ENCODE peak calls at places on chromosomes 13 and 19, in six cellular contexts. One of them, this sample, is unnamed.

GRCh38 chr13:111387026-111387871 is 66.8 kb downstream of the TEX29 start:
- DNase-seq in CD8-positive, alpha-beta T cell: no peak
- DNase-seq in left ventricle myocardium inferior: no peak
- DNase-seq in WTC11: no peak
- DNase-seq in mucosa of descending colon: no peak
- DNase-seq in glutamatergic neuron: peak; percentile 3
- DNase-seq in this sample: no peak

GRCh38 chr13:36158606-36159005 is 27.4 kb upstream of the DCLK1 start:
- DNase-seq in CD8-positive, alpha-beta T cell: no peak
- DNase-seq in left ventricle myocardium inferior: no peak
- DNase-seq in WTC11: no peak
- DNase-seq in mucosa of descending colon: no peak
- DNase-seq in glutamatergic neuron: no peak
- DNase-seq in this sample: no peak

GRCh38 chr13:82480415-82480814 is 1401.9 kb downstream of the SLITRK1 start:
- DNase-seq in CD8-positive, alpha-beta T cell: no peak
- DNase-seq in left ventricle myocardium inferior: no peak
- DNase-seq in WTC11: no peak
- DNase-seq in mucosa of descending colon: no peak
- DNase-seq in glutamatergic neuron: no peak
- DNase-seq in this sample: no peak

GRCh38 chr19:29999490-29999889 is 57.5 kb downstream of the URI1 start:
- DNase-seq in CD8-positive, alpha-beta T cell: no peak
- DNase-seq in left ventricle myocardium inferior: no peak
- DNase-seq in WTC11: no peak
- DNase-seq in mucosa of descending colon: no peak
- DNase-seq in glutamatergic neuron: no peak
- DNase-seq in this sample: no peak

GRCh38 chr19:46860846-46861690 is at the start of gene ARHGAP35:
- DNase-seq in CD8-positive, alpha-beta T cell: peak; percentile 58
- DNase-seq in left ventricle myocardium inferior: no peak
- DNase-seq in WTC11: peak; percentile 69
- DNase-seq in mucosa of descending colon: peak; percentile 68
- DNase-seq in glutamatergic neuron: peak; percentile 82
- DNase-seq in this sample: peak; percentile 45

GRCh38 chr19:8609210-8610040 is 1.1 kb downstream of the ADAMTS10 start:
- DNase-seq in CD8-positive, alpha-beta T cell: no peak
- DNase-seq in left ventricle myocardium inferior: peak; percentile 71
- DNase-seq in WTC11: peak; percentile 72
- DNase-seq in mucosa of descending colon: peak; percentile 54
- DNase-seq in glutamatergic neuron: peak; percentile 81
- DNase-seq in this sample: peak; percentile 63

GRCh38 chr19:18856385-18857126 is 24.8 kb downstream of the UPF1 start:
- DNase-seq in CD8-positive, alpha-beta T cell: no peak
- DNase-seq in left ventricle myocardium inferior: no peak
- DNase-seq in WTC11: peak; percentile 44
- DNase-seq in mucosa of descending colon: no peak
- DNase-seq in glutamatergic neuron: peak; percentile 63
- DNase-seq in this sample: no peak

GRCh38 chr19:47671499-47671898 is 41.7 kb upstream of the EHD2 start:
- DNase-seq in CD8-positive, alpha-beta T cell: no peak
- DNase-seq in left ventricle myocardium inferior: no peak
- DNase-seq in WTC11: no peak
- DNase-seq in mucosa of descending colon: no peak
- DNase-seq in glutamatergic neuron: no peak
- DNase-seq in this sample: no peak

GRCh38 chr13:19957320-19958118 is 1.0 kb upstream of the ZMYM2 start:
- DNase-seq in CD8-positive, alpha-beta T cell: peak; percentile 69
- DNase-seq in left ventricle myocardium inferior: peak; percentile 66
- DNase-seq in WTC11: peak; percentile 73
- DNase-seq in mucosa of descending colon: peak; percentile 77
- DNase-seq in glutamatergic neuron: peak; percentile 83
- DNase-seq in this sample: peak; percentile 81

GRCh38 chr13:94249512-94249911 is 230.0 kb downstream of the DCT start:
- DNase-seq in CD8-positive, alpha-beta T cell: no peak
- DNase-seq in left ventricle myocardium inferior: no peak
- DNase-seq in WTC11: no peak
- DNase-seq in mucosa of descending colon: no peak
- DNase-seq in glutamatergic neuron: no peak
- DNase-seq in this sample: no peak

GRCh38 chr19:45368737-45369340 is 1.5 kb downstream of the ERCC2 start:
- DNase-seq in CD8-positive, alpha-beta T cell: no peak
- DNase-seq in left ventricle myocardium inferior: no peak
- DNase-seq in WTC11: peak; percentile 53
- DNase-seq in mucosa of descending colon: no peak
- DNase-seq in glutamatergic neuron: no peak
- DNase-seq in this sample: no peak

GRCh38 chr19:57075801-57076492 is 43.8 kb upstream of the USP29 start:
- DNase-seq in CD8-positive, alpha-beta T cell: no peak
- DNase-seq in left ventricle myocardium inferior: no peak
- DNase-seq in WTC11: no peak
- DNase-seq in mucosa of descending colon: no peak
- DNase-seq in glutamatergic neuron: no peak
- DNase-seq in this sample: no peak

GRCh38 chr19:1875646-1876493 is 9.4 kb downstream of the ABHD17A start:
- DNase-seq in CD8-positive, alpha-beta T cell: peak; percentile 70
- DNase-seq in left ventricle myocardium inferior: peak; percentile 93
- DNase-seq in WTC11: peak; percentile 88
- DNase-seq in mucosa of descending colon: peak; percentile 94
- DNase-seq in glutamatergic neuron: peak; percentile 94
- DNase-seq in this sample: peak; percentile 94

GRCh38 chr19:33273881-33274662 is 28.3 kb downstream of the CEBPA start:
- DNase-seq in CD8-positive, alpha-beta T cell: no peak
- DNase-seq in left ventricle myocardium inferior: no peak
- DNase-seq in WTC11: no peak
- DNase-seq in mucosa of descending colon: peak; percentile 81
- DNase-seq in glutamatergic neuron: peak; percentile 42
- DNase-seq in this sample: no peak

GRCh38 chr19:58009666-58010301 is 7.2 kb upstream of the ZNF606 start:
- DNase-seq in CD8-positive, alpha-beta T cell: no peak
- DNase-seq in left ventricle myocardium inferior: peak; percentile 85
- DNase-seq in WTC11: peak; percentile 95
- DNase-seq in mucosa of descending colon: peak; percentile 92
- DNase-seq in glutamatergic neuron: peak; percentile 88
- DNase-seq in this sample: peak; percentile 90

GRCh38 chr13:97878421-97879375 is 74.8 kb upstream of the IPO5 start:
- DNase-seq in CD8-positive, alpha-beta T cell: no peak
- DNase-seq in left ventricle myocardium inferior: no peak
- DNase-seq in WTC11: no peak
- DNase-seq in mucosa of descending colon: no peak
- DNase-seq in glutamatergic neuron: no peak
- DNase-seq in this sample: no peak

GRCh38 chr13:105395041-105395440 is 1140.4 kb downstream of the EFNB2 start:
- DNase-seq in CD8-positive, alpha-beta T cell: no peak
- DNase-seq in left ventricle myocardium inferior: no peak
- DNase-seq in WTC11: no peak
- DNase-seq in mucosa of descending colon: no peak
- DNase-seq in glutamatergic neuron: no peak
- DNase-seq in this sample: no peak

GRCh38 chr13:101178394-101178793 is 237.9 kb downstream of the NALCN start:
- DNase-seq in CD8-positive, alpha-beta T cell: no peak
- DNase-seq in left ventricle myocardium inferior: no peak
- DNase-seq in WTC11: no peak
- DNase-seq in mucosa of descending colon: no peak
- DNase-seq in glutamatergic neuron: no peak
- DNase-seq in this sample: no peak

GRCh38 chr19:55372316-55373081 is 2.2 kb upstream of the IL11 start:
- DNase-seq in CD8-positive, alpha-beta T cell: no peak
- DNase-seq in left ventricle myocardium inferior: no peak
- DNase-seq in WTC11: no peak
- DNase-seq in mucosa of descending colon: no peak
- DNase-seq in glutamatergic neuron: peak; percentile 54
- DNase-seq in this sample: no peak

GRCh38 chr19:14337510-14337909 is 43.7 kb upstream of the ADGRE5 start:
- DNase-seq in CD8-positive, alpha-beta T cell: no peak
- DNase-seq in left ventricle myocardium inferior: no peak
- DNase-seq in WTC11: peak; percentile 82
- DNase-seq in mucosa of descending colon: peak; percentile 85
- DNase-seq in glutamatergic neuron: no peak
- DNase-seq in this sample: no peak

GRCh38 chr19:4009990-4010807 is 2.7 kb downstream of the PIAS4 start:
- DNase-seq in CD8-positive, alpha-beta T cell: no peak
- DNase-seq in left ventricle myocardium inferior: no peak
- DNase-seq in WTC11: no peak
- DNase-seq in mucosa of descending colon: no peak
- DNase-seq in glutamatergic neuron: peak; percentile 56
- DNase-seq in this sample: no peak

GRCh38 chr19:9849786-9850185 is 14.7 kb downstream of the PIN1 start:
- DNase-seq in CD8-positive, alpha-beta T cell: no peak
- DNase-seq in left ventricle myocardium inferior: no peak
- DNase-seq in WTC11: no peak
- DNase-seq in mucosa of descending colon: no peak
- DNase-seq in glutamatergic neuron: no peak
- DNase-seq in this sample: no peak

GRCh38 chr13:32428581-32429072 is 697 bp upstream of the N4BP2L1 start:
- DNase-seq in CD8-positive, alpha-beta T cell: no peak
- DNase-seq in left ventricle myocardium inferior: no peak
- DNase-seq in WTC11: no peak
- DNase-seq in mucosa of descending colon: no peak
- DNase-seq in glutamatergic neuron: no peak
- DNase-seq in this sample: no peak

GRCh38 chr13:28336193-28336657 is 158.7 kb downstream of the FLT1 start:
- DNase-seq in CD8-positive, alpha-beta T cell: no peak
- DNase-seq in left ventricle myocardium inferior: peak; percentile 25
- DNase-seq in WTC11: no peak
- DNase-seq in mucosa of descending colon: no peak
- DNase-seq in glutamatergic neuron: no peak
- DNase-seq in this sample: peak; percentile 32

GRCh38 chr13:44872751-44873150 is 116.5 kb downstream of the NUFIP1 start:
- DNase-seq in CD8-positive, alpha-beta T cell: no peak
- DNase-seq in left ventricle myocardium inferior: no peak
- DNase-seq in WTC11: no peak
- DNase-seq in mucosa of descending colon: no peak
- DNase-seq in glutamatergic neuron: no peak
- DNase-seq in this sample: no peak

GRCh38 chr19:10421981-10422461 is 1.7 kb downstream of the PDE4A start:
- DNase-seq in CD8-positive, alpha-beta T cell: no peak
- DNase-seq in left ventricle myocardium inferior: no peak
- DNase-seq in WTC11: no peak
- DNase-seq in mucosa of descending colon: no peak
- DNase-seq in glutamatergic neuron: no peak
- DNase-seq in this sample: no peak

GRCh38 chr19:35543280-35544109 is 1.9 kb upstream of the TMEM147 start:
- DNase-seq in CD8-positive, alpha-beta T cell: no peak
- DNase-seq in left ventricle myocardium inferior: no peak
- DNase-seq in WTC11: no peak
- DNase-seq in mucosa of descending colon: no peak
- DNase-seq in glutamatergic neuron: no peak
- DNase-seq in this sample: no peak
- TF ChIP-seq CTCF in CD8-positive, alpha-beta T cell: no peak
- TF ChIP-seq CTCF in left ventricle myocardium inferior: no peak
- TF ChIP-seq CTCF in WTC11: no peak
- TF ChIP-seq CTCF in mucosa of descending colon: no peak
- TF ChIP-seq CTCF in glutamatergic neuron: no peak
- TF ChIP-seq CTCF in this sample: no peak

GRCh38 chr13:106475852-106476251 is 59.6 kb downstream of the EFNB2 start:
- DNase-seq in CD8-positive, alpha-beta T cell: no peak
- DNase-seq in left ventricle myocardium inferior: no peak
- DNase-seq in WTC11: no peak
- DNase-seq in mucosa of descending colon: no peak
- DNase-seq in glutamatergic neuron: no peak
- DNase-seq in this sample: no peak
- TF ChIP-seq CTCF in CD8-positive, alpha-beta T cell: no peak
- TF ChIP-seq CTCF in left ventricle myocardium inferior: no peak
- TF ChIP-seq CTCF in WTC11: no peak
- TF ChIP-seq CTCF in mucosa of descending colon: no peak
- TF ChIP-seq CTCF in glutamatergic neuron: no peak
- TF ChIP-seq CTCF in this sample: no peak

DNA sequence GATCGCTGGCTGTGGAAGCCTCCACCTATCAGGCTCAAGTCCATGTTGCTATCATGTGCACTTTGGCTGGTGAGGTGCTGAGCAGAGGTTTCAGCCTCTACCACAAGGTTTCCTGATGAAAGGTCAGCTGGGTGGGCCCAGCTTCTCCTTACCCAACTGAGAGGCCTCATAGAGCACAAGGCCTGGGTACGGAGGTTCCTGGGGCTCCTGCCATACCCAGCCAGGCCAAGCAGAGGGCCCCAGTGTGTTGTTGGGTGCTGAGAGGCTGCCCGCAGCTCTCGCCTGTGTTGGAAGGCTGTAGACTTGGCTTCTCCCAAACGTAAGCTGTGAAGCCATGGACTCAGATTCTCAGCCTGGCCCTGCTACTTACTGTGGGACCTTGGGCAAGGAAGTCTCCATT is 28.2 kb downstream of the ACTN4 start:
- DNase-seq in CD8-positive, alpha-beta T cell: no peak
- DNase-seq in left ventricle myocardium inferior: no peak
- DNase-seq in WTC11: no peak
- DNase-seq in mucosa of descending colon: no peak
- DNase-seq in glutamatergic neuron: no peak
- DNase-seq in this sample: no peak
- TF ChIP-seq CTCF in CD8-positive, alpha-beta T cell: no peak
- TF ChIP-seq CTCF in left ventricle myocardium inferior: no peak
- TF ChIP-seq CTCF in WTC11: no peak
- TF ChIP-seq CTCF in mucosa of descending colon: no peak
- TF ChIP-seq CTCF in glutamatergic neuron: no peak
- TF ChIP-seq CTCF in this sample: no peak

GRCh38 chr13:41942462-41943094 is 18.3 kb downstream of the VWA8 start:
- DNase-seq in CD8-positive, alpha-beta T cell: no peak
- DNase-seq in left ventricle myocardium inferior: no peak
- DNase-seq in WTC11: peak; percentile 42
- DNase-seq in mucosa of descending colon: no peak
- DNase-seq in glutamatergic neuron: peak; percentile 44
- DNase-seq in this sample: no peak
- TF ChIP-seq CTCF in CD8-positive, alpha-beta T cell: no peak
- TF ChIP-seq CTCF in left ventricle myocardium inferior: peak; percentile 34
- TF ChIP-seq CTCF in WTC11: no peak
- TF ChIP-seq CTCF in mucosa of descending colon: no peak
- TF ChIP-seq CTCF in glutamatergic neuron: peak; percentile 43
- TF ChIP-seq CTCF in this sample: no peak